ENCODE peak calls at places on chromosomes 1 and 21, in six cellular contexts. One of them, this sample, is unnamed.

GRCh38 chr1:100065183-100065968 is 67.4 kb downstream of the SASS6 start:
- DNase-seq in cardiac fibroblast: peak; percentile 19
- DNase-seq in transverse colon: no peak
- DNase-seq in uterus: no peak
- DNase-seq in heart right ventricle: no peak
- DNase-seq in left ventricle myocardium inferior: no peak
- DNase-seq in this sample: no peak

GRCh38 chr1:150151291-150152181 is 1.8 kb downstream of the PLEKHO1 start:
- DNase-seq in heart right ventricle: peak; percentile 32
- DNase-seq in uterus: peak; percentile 43
- DNase-seq in transverse colon: peak; percentile 63
- DNase-seq in cardiac fibroblast: no peak
- DNase-seq in left ventricle myocardium inferior: no peak
- DNase-seq in this sample: no peak

GRCh38 chr1:26530898-26531598 is 1.5 kb downstream of the RPS6KA1 start:
- DNase-seq in cardiac fibroblast: peak; percentile 47
- DNase-seq in uterus: no peak
- DNase-seq in transverse colon: peak; percentile 94
- DNase-seq in heart right ventricle: no peak
- DNase-seq in left ventricle myocardium inferior: no peak
- DNase-seq in this sample: peak; percentile 48

GRCh38 chr1:156992215-156992614 is 53.3 kb downstream of the ARHGEF11 start:
- DNase-seq in left ventricle myocardium inferior: no peak
- DNase-seq in uterus: no peak
- DNase-seq in transverse colon: peak; percentile 20
- DNase-seq in heart right ventricle: no peak
- DNase-seq in cardiac fibroblast: no peak
- DNase-seq in this sample: no peak

GRCh38 chr1:28341591-28341990 is 12.8 kb downstream of the MED18 start:
- DNase-seq in uterus: no peak
- DNase-seq in transverse colon: no peak
- DNase-seq in heart right ventricle: no peak
- DNase-seq in cardiac fibroblast: no peak
- DNase-seq in left ventricle myocardium inferior: no peak
- DNase-seq in this sample: peak; percentile 45

GRCh38 chr1:183209533-183210158 is 23.6 kb downstream of the LAMC2 start:
- DNase-seq in cardiac fibroblast: peak; percentile 77
- DNase-seq in heart right ventricle: no peak
- DNase-seq in transverse colon: no peak
- DNase-seq in left ventricle myocardium inferior: no peak
- DNase-seq in uterus: no peak
- DNase-seq in this sample: peak; percentile 92

GRCh38 chr1:159012495-159012894 is 2.8 kb downstream of the IFI16 start:
- DNase-seq in cardiac fibroblast: peak; percentile 50
- DNase-seq in uterus: no peak
- DNase-seq in transverse colon: peak; percentile 15
- DNase-seq in heart right ventricle: no peak
- DNase-seq in left ventricle myocardium inferior: no peak
- DNase-seq in this sample: peak; percentile 24

GRCh38 chr1:227926896-227927885 is 20.5 kb downstream of the WNT9A start:
- DNase-seq in cardiac fibroblast: no peak
- DNase-seq in left ventricle myocardium inferior: no peak
- DNase-seq in uterus: no peak
- DNase-seq in transverse colon: no peak
- DNase-seq in heart right ventricle: no peak
- DNase-seq in this sample: no peak

GRCh38 chr21:40841524-40842196 is 5.3 kb downstream of the DSCAM start:
- DNase-seq in left ventricle myocardium inferior: peak; percentile 33
- DNase-seq in uterus: no peak
- DNase-seq in transverse colon: no peak
- DNase-seq in cardiac fibroblast: no peak
- DNase-seq in heart right ventricle: peak; percentile 42
- DNase-seq in this sample: no peak

GRCh38 chr1:116983112-116983511 is 18.4 kb upstream of the CD101 start:
- DNase-seq in uterus: no peak
- DNase-seq in cardiac fibroblast: no peak
- DNase-seq in left ventricle myocardium inferior: no peak
- DNase-seq in heart right ventricle: no peak
- DNase-seq in transverse colon: no peak
- DNase-seq in this sample: no peak

GRCh38 chr1:79899914-79900313 is 893.4 kb upstream of the ADGRL4 start:
- DNase-seq in cardiac fibroblast: peak; percentile 95
- DNase-seq in left ventricle myocardium inferior: no peak
- DNase-seq in transverse colon: no peak
- DNase-seq in heart right ventricle: no peak
- DNase-seq in uterus: no peak
- DNase-seq in this sample: peak; percentile 100

GRCh38 chr1:67564193-67564592 is 120.8 kb upstream of the GADD45A start:
- DNase-seq in transverse colon: peak; percentile 34
- DNase-seq in uterus: peak; percentile 81
- DNase-seq in heart right ventricle: no peak
- DNase-seq in cardiac fibroblast: no peak
- DNase-seq in left ventricle myocardium inferior: no peak
- DNase-seq in this sample: peak; percentile 28

GRCh38 chr1:117366982-117367768 is at the start of gene MAN1A2:
- DNase-seq in uterus: peak; percentile 85
- DNase-seq in cardiac fibroblast: peak; percentile 85
- DNase-seq in heart right ventricle: peak; percentile 91
- DNase-seq in left ventricle myocardium inferior: peak; percentile 92
- DNase-seq in transverse colon: peak; percentile 92
- DNase-seq in this sample: peak; percentile 69

GRCh38 chr1:6350416-6351088 is 43.0 kb downstream of the ACOT7 start:
- DNase-seq in uterus: no peak
- DNase-seq in heart right ventricle: peak; percentile 82
- DNase-seq in transverse colon: peak; percentile 29
- DNase-seq in cardiac fibroblast: peak; percentile 43
- DNase-seq in left ventricle myocardium inferior: peak; percentile 85
- DNase-seq in this sample: no peak

GRCh38 chr1:93702102-93702827 is 20.6 kb upstream of the BCAR3 start:
- DNase-seq in transverse colon: no peak
- DNase-seq in left ventricle myocardium inferior: peak; percentile 60
- DNase-seq in cardiac fibroblast: peak; percentile 43
- DNase-seq in heart right ventricle: peak; percentile 64
- DNase-seq in uterus: no peak
- DNase-seq in this sample: no peak

GRCh38 chr1:96364576-96364975 is 357.0 kb upstream of the PTBP2 start:
- DNase-seq in uterus: no peak
- DNase-seq in left ventricle myocardium inferior: no peak
- DNase-seq in heart right ventricle: no peak
- DNase-seq in transverse colon: no peak
- DNase-seq in cardiac fibroblast: peak; percentile 22
- DNase-seq in this sample: peak; percentile 80

GRCh38 chr1:7454052-7454815 is 316.9 kb upstream of the VAMP3 start:
- DNase-seq in transverse colon: peak; percentile 16
- DNase-seq in left ventricle myocardium inferior: peak; percentile 31
- DNase-seq in heart right ventricle: peak; percentile 38
- DNase-seq in cardiac fibroblast: no peak
- DNase-seq in uterus: no peak
- DNase-seq in this sample: peak; percentile 39

GRCh38 chr21:30981403-30981802 is 56.9 kb downstream of the KRTAP19-8 start:
- DNase-seq in cardiac fibroblast: no peak
- DNase-seq in uterus: no peak
- DNase-seq in transverse colon: no peak
- DNase-seq in left ventricle myocardium inferior: no peak
- DNase-seq in heart right ventricle: no peak
- DNase-seq in this sample: no peak

GRCh38 chr21:46569071-46569470 is 35.8 kb downstream of the S100B start:
- DNase-seq in uterus: no peak
- DNase-seq in heart right ventricle: no peak
- DNase-seq in transverse colon: no peak
- DNase-seq in cardiac fibroblast: no peak
- DNase-seq in left ventricle myocardium inferior: no peak
- DNase-seq in this sample: peak; percentile 1

GRCh38 chr1:223180803-223181321 is 37.8 kb upstream of the TLR5 start:
- DNase-seq in heart right ventricle: no peak
- DNase-seq in uterus: no peak
- DNase-seq in cardiac fibroblast: peak; percentile 37
- DNase-seq in left ventricle myocardium inferior: no peak
- DNase-seq in transverse colon: no peak
- DNase-seq in this sample: no peak

GRCh38 chr1:16167331-16168143 is 11.7 kb upstream of the EPHA2 start:
- DNase-seq in transverse colon: peak; percentile 70
- DNase-seq in heart right ventricle: no peak
- DNase-seq in cardiac fibroblast: no peak
- DNase-seq in left ventricle myocardium inferior: no peak
- DNase-seq in uterus: no peak
- DNase-seq in this sample: no peak

GRCh38 chr21:42833439-42833815 is 45.9 kb downstream of the WDR4 start:
- DNase-seq in left ventricle myocardium inferior: no peak
- DNase-seq in uterus: no peak
- DNase-seq in transverse colon: peak; percentile 64
- DNase-seq in cardiac fibroblast: peak; percentile 12
- DNase-seq in heart right ventricle: no peak
- DNase-seq in this sample: peak; percentile 5

GRCh38 chr1:104295516-104295915 is 545.8 kb downstream of the AMY1C start:
- DNase-seq in left ventricle myocardium inferior: no peak
- DNase-seq in uterus: no peak
- DNase-seq in cardiac fibroblast: no peak
- DNase-seq in transverse colon: no peak
- DNase-seq in heart right ventricle: no peak
- DNase-seq in this sample: no peak

GRCh38 chr1:192550922-192551534 is 24.5 kb upstream of the RGS1 start:
- DNase-seq in left ventricle myocardium inferior: no peak
- DNase-seq in heart right ventricle: no peak
- DNase-seq in uterus: no peak
- DNase-seq in transverse colon: no peak
- DNase-seq in cardiac fibroblast: peak; percentile 81
- DNase-seq in this sample: peak; percentile 88

GRCh38 chr1:7912743-7913557 is 27.7 kb downstream of the TNFRSF9 start:
- DNase-seq in transverse colon: peak; percentile 48
- DNase-seq in cardiac fibroblast: no peak
- DNase-seq in heart right ventricle: no peak
- DNase-seq in uterus: no peak
- DNase-seq in left ventricle myocardium inferior: no peak
- DNase-seq in this sample: no peak

GRCh38 chr1:163796394-163796821 is 474.7 kb downstream of the NUF2 start:
- DNase-seq in transverse colon: no peak
- DNase-seq in heart right ventricle: no peak
- DNase-seq in uterus: no peak
- DNase-seq in cardiac fibroblast: no peak
- DNase-seq in left ventricle myocardium inferior: no peak
- DNase-seq in this sample: peak; percentile 2

GRCh38 chr1:193212637-193213036 is 26.2 kb upstream of the B3GALT2 start:
- DNase-seq in cardiac fibroblast: no peak
- DNase-seq in heart right ventricle: no peak
- DNase-seq in left ventricle myocardium inferior: no peak
- DNase-seq in uterus: no peak
- DNase-seq in transverse colon: no peak
- DNase-seq in this sample: no peak

GRCh38 chr1:5748286-5749225 is 243.7 kb downstream of the NPHP4 start:
- DNase-seq in uterus: no peak
- DNase-seq in transverse colon: no peak
- DNase-seq in cardiac fibroblast: no peak
- DNase-seq in heart right ventricle: no peak
- DNase-seq in left ventricle myocardium inferior: no peak
- DNase-seq in this sample: no peak

GRCh38 chr1:8328271-8328670 is 10.4 kb downstream of the SLC45A1 start:
- DNase-seq in heart right ventricle: no peak
- DNase-seq in cardiac fibroblast: no peak
- DNase-seq in left ventricle myocardium inferior: no peak
- DNase-seq in uterus: no peak
- DNase-seq in transverse colon: no peak
- DNase-seq in this sample: no peak

DNA sequence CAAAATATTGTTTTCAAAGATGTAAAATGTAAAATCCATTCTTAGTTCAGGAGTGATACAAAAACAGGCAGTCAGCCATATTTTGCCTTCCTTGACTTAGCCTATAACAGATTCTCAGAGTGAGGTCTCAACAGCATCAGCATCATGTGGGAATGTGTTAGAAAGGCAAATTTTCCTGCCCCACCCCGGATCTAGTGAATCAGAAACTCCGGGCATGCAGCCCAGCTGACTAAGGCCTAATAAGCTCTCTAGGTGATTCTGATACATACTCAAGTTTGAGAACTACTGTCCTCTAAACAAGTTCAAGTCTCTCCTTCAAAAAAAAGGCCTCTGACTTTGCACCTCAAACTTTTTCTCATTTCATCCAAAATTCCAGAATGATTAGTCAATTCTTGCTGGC is 46.9 kb upstream of the PRRC2C start:
- DNase-seq in cardiac fibroblast: peak; percentile 97
- DNase-seq in heart right ventricle: peak; percentile 34
- DNase-seq in uterus: no peak
- DNase-seq in left ventricle myocardium inferior: peak; percentile 46
- DNase-seq in transverse colon: no peak
- DNase-seq in this sample: peak; percentile 98
- H3K4me3 ChIP-seq in cardiac fibroblast: no peak overlapping the region
- H3K4me3 ChIP-seq in heart right ventricle: no peak overlapping the region
- H3K4me3 ChIP-seq in uterus: no peak overlapping the region
- H3K4me3 ChIP-seq in left ventricle myocardium inferior: no peak overlapping the region
- H3K4me3 ChIP-seq in transverse colon: no peak overlapping the region
- H3K4me3 ChIP-seq in this sample: no peak overlapping the region

GRCh38 chr1:203267347-203267846 is 37.9 kb upstream of the BTG2 start:
- DNase-seq in uterus: peak; percentile 89
- DNase-seq in left ventricle myocardium inferior: peak; percentile 81
- DNase-seq in heart right ventricle: peak; percentile 83
- DNase-seq in transverse colon: peak; percentile 90
- DNase-seq in cardiac fibroblast: peak; percentile 91
- DNase-seq in this sample: peak; percentile 78

GRCh38 chr1:203268901-203269653 is 36.2 kb upstream of the BTG2 start:
- DNase-seq in uterus: peak; percentile 55
- DNase-seq in transverse colon: no peak
- DNase-seq in cardiac fibroblast: peak; percentile 83
- DNase-seq in left ventricle myocardium inferior: no peak
- DNase-seq in heart right ventricle: no peak
- DNase-seq in this sample: peak; percentile 77

GRCh38 chr1:203269654-203270020 is 35.7 kb upstream of the BTG2 start:
- DNase-seq in heart right ventricle: no peak
- DNase-seq in transverse colon: no peak
- DNase-seq in left ventricle myocardium inferior: no peak
- DNase-seq in cardiac fibroblast: no peak
- DNase-seq in uterus: peak; percentile 15
- DNase-seq in this sample: no peak

GRCh38 chr1:203265541-203265940 is 36.1 kb upstream of the CHIT1 start:
- DNase-seq in cardiac fibroblast: no peak
- DNase-seq in transverse colon: no peak
- DNase-seq in left ventricle myocardium inferior: no peak
- DNase-seq in heart right ventricle: no peak
- DNase-seq in uterus: peak; percentile 17
- DNase-seq in this sample: no peak

GRCh38 chr1:203267912-203268311 is 37.4 kb upstream of the BTG2 start:
- DNase-seq in left ventricle myocardium inferior: no peak
- DNase-seq in uterus: peak; percentile 18
- DNase-seq in cardiac fibroblast: no peak
- DNase-seq in transverse colon: no peak
- DNase-seq in heart right ventricle: no peak
- DNase-seq in this sample: no peak
- H3K4me3 ChIP-seq in left ventricle myocardium inferior: peak overlapping the region; percentile 74
- H3K4me3 ChIP-seq in uterus: peak overlapping the region; percentile 45
- H3K4me3 ChIP-seq in cardiac fibroblast: peak overlapping the region; percentile 55
- H3K4me3 ChIP-seq in transverse colon: peak overlapping the region; percentile 68
- H3K4me3 ChIP-seq in heart right ventricle: peak overlapping the region; percentile 37
- H3K4me3 ChIP-seq in this sample: peak overlapping the region; percentile 59

GRCh38 chr1:110344152-110344551 is 5.0 kb downstream of the RBM15 start:
- DNase-seq in heart right ventricle: no peak
- DNase-seq in left ventricle myocardium inferior: no peak
- DNase-seq in uterus: no peak
- DNase-seq in transverse colon: no peak
- DNase-seq in cardiac fibroblast: no peak
- DNase-seq in this sample: no peak
- H3K4me3 ChIP-seq in heart right ventricle: no peak overlapping the region
- H3K4me3 ChIP-seq in left ventricle myocardium inferior: peak overlapping the region; percentile 95
- H3K4me3 ChIP-seq in uterus: no peak overlapping the region
- H3K4me3 ChIP-seq in transverse colon: no peak overlapping the region
- H3K4me3 ChIP-seq in cardiac fibroblast: no peak overlapping the region
- H3K4me3 ChIP-seq in this sample: no peak overlapping the region

GRCh38 chr1:2557146-2558029 is 1.2 kb downstream of the TNFRSF14 start:
- DNase-seq in uterus: no peak
- DNase-seq in left ventricle myocardium inferior: no peak
- DNase-seq in cardiac fibroblast: no peak
- DNase-seq in heart right ventricle: no peak
- DNase-seq in transverse colon: peak; percentile 84
- DNase-seq in this sample: no peak
- H3K4me3 ChIP-seq in uterus: peak overlapping the region; percentile 82
- H3K4me3 ChIP-seq in left ventricle myocardium inferior: peak overlapping the region; percentile 70
- H3K4me3 ChIP-seq in cardiac fibroblast: peak overlapping the region; percentile 46
- H3K4me3 ChIP-seq in heart right ventricle: peak overlapping the region; percentile 66
- H3K4me3 ChIP-seq in transverse colon: peak overlapping the region; percentile 78
- H3K4me3 ChIP-seq in this sample: no peak overlapping the region